ENCODE peak calls at places on chromosomes 13 and 19, in nine cellular contexts. One of them, this sample, is unnamed.

GRCh38 chr13:111283991-111284390 is 36.5 kb upstream of the TEX29 start:
- DNase-seq in heart left ventricle: no peak
- DNase-seq in ovary: no peak
- DNase-seq in neural progenitor cell: no peak
- DNase-seq in astrocyte of the spinal cord: no peak
- DNase-seq in fibroblast of the aortic adventitia: no peak
- DNase-seq in transverse colon: no peak
- DNase-seq in HL-60: no peak
- DNase-seq in fibroblast of mammary gland: no peak
- DNase-seq in this sample: no peak

GRCh38 chr19:43527860-43528622 is 1.0 kb upstream of the ETHE1 start:
- DNase-seq in heart left ventricle: peak; percentile 37
- DNase-seq in ovary: no peak
- DNase-seq in neural progenitor cell: no peak
- DNase-seq in astrocyte of the spinal cord: no peak
- DNase-seq in fibroblast of the aortic adventitia: peak; percentile 42
- DNase-seq in transverse colon: peak; percentile 51
- DNase-seq in HL-60: no peak
- DNase-seq in fibroblast of mammary gland: peak; percentile 44
- DNase-seq in this sample: no peak

GRCh38 chr19:50492303-50493052 is 15.8 kb upstream of the GARIN5A start:
- DNase-seq in heart left ventricle: peak; percentile 29
- DNase-seq in ovary: no peak
- DNase-seq in neural progenitor cell: peak; percentile 24
- DNase-seq in astrocyte of the spinal cord: no peak
- DNase-seq in fibroblast of the aortic adventitia: no peak
- DNase-seq in transverse colon: no peak
- DNase-seq in HL-60: peak; percentile 38
- DNase-seq in fibroblast of mammary gland: no peak
- DNase-seq in this sample: no peak

GRCh38 chr13:45208132-45208531 is 7.3 kb upstream of the KCTD4 start:
- DNase-seq in heart left ventricle: no peak
- DNase-seq in ovary: no peak
- DNase-seq in neural progenitor cell: no peak
- DNase-seq in astrocyte of the spinal cord: no peak
- DNase-seq in fibroblast of the aortic adventitia: no peak
- DNase-seq in transverse colon: no peak
- DNase-seq in HL-60: no peak
- DNase-seq in fibroblast of mammary gland: no peak
- DNase-seq in this sample: no peak

GRCh38 chr19:3210347-3211017 is 14.0 kb upstream of the CELF5 start:
- DNase-seq in heart left ventricle: peak; percentile 55
- DNase-seq in ovary: peak; percentile 57
- DNase-seq in neural progenitor cell: peak; percentile 61
- DNase-seq in astrocyte of the spinal cord: peak; percentile 15
- DNase-seq in fibroblast of the aortic adventitia: peak; percentile 9
- DNase-seq in transverse colon: peak; percentile 72
- DNase-seq in HL-60: no peak
- DNase-seq in fibroblast of mammary gland: peak; percentile 37
- DNase-seq in this sample: peak; percentile 74

GRCh38 chr13:34913040-34913439 is 29.0 kb upstream of the NBEA start:
- DNase-seq in heart left ventricle: no peak
- DNase-seq in ovary: no peak
- DNase-seq in neural progenitor cell: peak; percentile 71
- DNase-seq in astrocyte of the spinal cord: peak; percentile 1
- DNase-seq in fibroblast of the aortic adventitia: no peak
- DNase-seq in transverse colon: no peak
- DNase-seq in HL-60: no peak
- DNase-seq in fibroblast of mammary gland: peak; percentile 3
- DNase-seq in this sample: no peak

GRCh38 chr13:41182231-41182630 is 12.1 kb downstream of the KBTBD7 start:
- DNase-seq in heart left ventricle: no peak
- DNase-seq in ovary: no peak
- DNase-seq in neural progenitor cell: no peak
- DNase-seq in astrocyte of the spinal cord: no peak
- DNase-seq in fibroblast of the aortic adventitia: no peak
- DNase-seq in transverse colon: no peak
- DNase-seq in HL-60: no peak
- DNase-seq in fibroblast of mammary gland: no peak
- DNase-seq in this sample: no peak

GRCh38 chr19:55699221-55699620 is 24.2 kb downstream of the EPN1 start:
- DNase-seq in heart left ventricle: no peak
- DNase-seq in ovary: no peak
- DNase-seq in neural progenitor cell: no peak
- DNase-seq in astrocyte of the spinal cord: no peak
- DNase-seq in fibroblast of the aortic adventitia: no peak
- DNase-seq in transverse colon: no peak
- DNase-seq in HL-60: no peak
- DNase-seq in fibroblast of mammary gland: no peak
- DNase-seq in this sample: peak; percentile 30

GRCh38 chr19:39934584-39935233 is at the start of gene FCGBP:
- DNase-seq in heart left ventricle: no peak
- DNase-seq in ovary: no peak
- DNase-seq in neural progenitor cell: no peak
- DNase-seq in astrocyte of the spinal cord: no peak
- DNase-seq in fibroblast of the aortic adventitia: no peak
- DNase-seq in transverse colon: peak; percentile 87
- DNase-seq in HL-60: no peak
- DNase-seq in fibroblast of mammary gland: no peak
- DNase-seq in this sample: no peak

GRCh38 chr19:7789447-7789846 is 26.4 kb downstream of the CLEC4M start:
- DNase-seq in heart left ventricle: no peak
- DNase-seq in ovary: no peak
- DNase-seq in neural progenitor cell: peak; percentile 39
- DNase-seq in astrocyte of the spinal cord: no peak
- DNase-seq in fibroblast of the aortic adventitia: no peak
- DNase-seq in transverse colon: peak; percentile 33
- DNase-seq in HL-60: no peak
- DNase-seq in fibroblast of mammary gland: no peak
- DNase-seq in this sample: no peak

GRCh38 chr13:30159446-30159839 is 147.9 kb downstream of the KATNAL1 start:
- DNase-seq in heart left ventricle: no peak
- DNase-seq in ovary: no peak
- DNase-seq in neural progenitor cell: no peak
- DNase-seq in astrocyte of the spinal cord: peak; percentile 91
- DNase-seq in fibroblast of the aortic adventitia: peak; percentile 63
- DNase-seq in transverse colon: no peak
- DNase-seq in HL-60: no peak
- DNase-seq in fibroblast of mammary gland: peak; percentile 94
- DNase-seq in this sample: no peak

GRCh38 chr19:3966051-3967017 is 4.6 kb downstream of the DAPK3 start:
- DNase-seq in heart left ventricle: peak; percentile 54
- DNase-seq in ovary: peak; percentile 44
- DNase-seq in neural progenitor cell: peak; percentile 0
- DNase-seq in astrocyte of the spinal cord: no peak
- DNase-seq in fibroblast of the aortic adventitia: no peak
- DNase-seq in transverse colon: peak; percentile 89
- DNase-seq in HL-60: no peak
- DNase-seq in fibroblast of mammary gland: no peak
- DNase-seq in this sample: no peak

GRCh38 chr13:27954406-27954851 is 14.7 kb downstream of the CDX2 start:
- DNase-seq in heart left ventricle: no peak
- DNase-seq in ovary: peak; percentile 51
- DNase-seq in neural progenitor cell: peak; percentile 71
- DNase-seq in astrocyte of the spinal cord: no peak
- DNase-seq in fibroblast of the aortic adventitia: no peak
- DNase-seq in transverse colon: peak; percentile 53
- DNase-seq in HL-60: no peak
- DNase-seq in fibroblast of mammary gland: no peak
- DNase-seq in this sample: no peak

GRCh38 chr13:44435142-44435982 is 61.7 kb downstream of the SERP2 start:
- DNase-seq in heart left ventricle: peak; percentile 96
- DNase-seq in ovary: peak; percentile 96
- DNase-seq in neural progenitor cell: peak; percentile 99
- DNase-seq in astrocyte of the spinal cord: peak; percentile 99
- DNase-seq in fibroblast of the aortic adventitia: peak; percentile 99
- DNase-seq in transverse colon: peak; percentile 98
- DNase-seq in HL-60: peak; percentile 73
- DNase-seq in fibroblast of mammary gland: peak; percentile 98
- DNase-seq in this sample: peak; percentile 95

GRCh38 chr13:40168425-40169155 is 497.9 kb downstream of the FOXO1 start:
- DNase-seq in heart left ventricle: no peak
- DNase-seq in ovary: no peak
- DNase-seq in neural progenitor cell: no peak
- DNase-seq in astrocyte of the spinal cord: no peak
- DNase-seq in fibroblast of the aortic adventitia: no peak
- DNase-seq in transverse colon: no peak
- DNase-seq in HL-60: no peak
- DNase-seq in fibroblast of mammary gland: no peak
- DNase-seq in this sample: no peak

GRCh38 chr13:33787051-33787591 is 30.8 kb upstream of the RFC3 start:
- DNase-seq in heart left ventricle: no peak
- DNase-seq in ovary: no peak
- DNase-seq in neural progenitor cell: no peak
- DNase-seq in astrocyte of the spinal cord: peak; percentile 2
- DNase-seq in fibroblast of the aortic adventitia: no peak
- DNase-seq in transverse colon: no peak
- DNase-seq in HL-60: no peak
- DNase-seq in fibroblast of mammary gland: peak; percentile 7
- DNase-seq in this sample: no peak

GRCh38 chr13:80168089-80168850 is 172.7 kb downstream of the SPRY2 start:
- DNase-seq in heart left ventricle: no peak
- DNase-seq in ovary: no peak
- DNase-seq in neural progenitor cell: no peak
- DNase-seq in astrocyte of the spinal cord: peak; percentile 29
- DNase-seq in fibroblast of the aortic adventitia: peak; percentile 31
- DNase-seq in transverse colon: no peak
- DNase-seq in HL-60: peak; percentile 35
- DNase-seq in fibroblast of mammary gland: peak; percentile 60
- DNase-seq in this sample: peak; percentile 48

DNA sequence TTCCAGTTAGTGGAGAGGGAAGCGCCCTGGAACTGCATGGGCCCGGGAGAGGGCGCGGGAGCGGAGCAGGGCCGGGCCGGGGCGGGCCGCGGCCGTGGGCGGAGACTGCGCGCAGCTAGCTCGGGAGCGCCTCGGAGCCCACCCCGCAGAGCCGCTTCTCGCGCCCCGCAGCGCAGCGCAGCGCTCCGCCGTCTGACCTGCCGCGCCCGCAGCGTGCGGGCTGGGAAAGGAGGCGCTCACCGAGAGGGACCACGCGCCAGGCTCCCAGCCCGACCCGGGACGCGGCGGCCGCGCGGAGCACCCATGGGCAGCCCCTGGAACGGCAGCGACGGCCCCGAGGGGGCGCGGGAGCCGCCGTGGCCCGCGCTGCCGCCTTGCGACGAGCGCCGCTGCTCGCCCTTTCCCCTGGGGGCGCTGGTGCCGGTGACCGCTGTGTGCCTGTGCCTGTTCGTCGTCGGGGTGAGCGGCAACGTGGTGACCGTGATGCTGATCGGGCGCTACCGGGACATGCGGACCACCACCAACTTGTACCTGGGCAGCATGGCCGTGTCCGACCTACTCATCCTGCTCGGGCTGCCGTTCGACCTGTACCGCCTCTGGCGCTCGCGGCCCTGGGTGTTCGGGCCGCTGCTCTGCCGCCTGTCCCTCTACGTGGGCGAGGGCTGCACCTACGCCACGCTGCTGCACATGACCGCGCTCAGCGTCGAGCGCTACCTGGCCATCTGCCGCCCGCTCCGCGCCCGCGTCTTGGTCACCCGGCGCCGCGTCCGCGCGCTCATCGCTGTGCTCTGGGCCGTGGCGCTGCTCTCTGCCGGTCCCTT is at the start of gene MLNR:
- DNase-seq in heart left ventricle: peak; percentile 51
- DNase-seq in ovary: peak; percentile 49
- DNase-seq in neural progenitor cell: peak; percentile 76
- DNase-seq in astrocyte of the spinal cord: no peak
- DNase-seq in fibroblast of the aortic adventitia: no peak
- DNase-seq in transverse colon: no peak
- DNase-seq in HL-60: no peak
- DNase-seq in fibroblast of mammary gland: peak; percentile 33
- DNase-seq in this sample: no peak
- TF ChIP-seq CTCF in heart left ventricle: peak; percentile 5
- TF ChIP-seq CTCF in ovary: no peak
- TF ChIP-seq CTCF in neural progenitor cell: peak; percentile 51
- TF ChIP-seq CTCF in astrocyte of the spinal cord: peak; percentile 12
- TF ChIP-seq CTCF in fibroblast of the aortic adventitia: no peak
- TF ChIP-seq CTCF in transverse colon: no peak
- TF ChIP-seq CTCF in HL-60: no peak
- TF ChIP-seq CTCF in fibroblast of mammary gland: no peak
- TF ChIP-seq CTCF in this sample: peak; percentile 65

GRCh38 chr19:9768175-9769112 is at the start of gene ZNF846:
- DNase-seq in heart left ventricle: peak; percentile 95
- DNase-seq in ovary: peak; percentile 95
- DNase-seq in neural progenitor cell: peak; percentile 97
- DNase-seq in astrocyte of the spinal cord: peak; percentile 97
- DNase-seq in fibroblast of the aortic adventitia: peak; percentile 96
- DNase-seq in transverse colon: peak; percentile 95
- DNase-seq in HL-60: peak; percentile 93
- DNase-seq in fibroblast of mammary gland: peak; percentile 95
- DNase-seq in this sample: peak; percentile 93
- TF ChIP-seq CTCF in heart left ventricle: no peak
- TF ChIP-seq CTCF in ovary: no peak
- TF ChIP-seq CTCF in neural progenitor cell: no peak
- TF ChIP-seq CTCF in astrocyte of the spinal cord: no peak
- TF ChIP-seq CTCF in fibroblast of the aortic adventitia: no peak
- TF ChIP-seq CTCF in transverse colon: no peak
- TF ChIP-seq CTCF in HL-60: no peak
- TF ChIP-seq CTCF in fibroblast of mammary gland: no peak
- TF ChIP-seq CTCF in this sample: no peak

GRCh38 chr19:6519289-6519688 is 11.5 kb upstream of the TNFSF9 start:
- DNase-seq in heart left ventricle: no peak
- DNase-seq in ovary: no peak
- DNase-seq in neural progenitor cell: no peak
- DNase-seq in astrocyte of the spinal cord: peak; percentile 67
- DNase-seq in fibroblast of the aortic adventitia: peak; percentile 88
- DNase-seq in transverse colon: no peak
- DNase-seq in HL-60: no peak
- DNase-seq in fibroblast of mammary gland: peak; percentile 90
- DNase-seq in this sample: no peak
- TF ChIP-seq CTCF in heart left ventricle: no peak
- TF ChIP-seq CTCF in ovary: no peak
- TF ChIP-seq CTCF in neural progenitor cell: no peak
- TF ChIP-seq CTCF in astrocyte of the spinal cord: no peak
- TF ChIP-seq CTCF in fibroblast of the aortic adventitia: no peak
- TF ChIP-seq CTCF in transverse colon: no peak
- TF ChIP-seq CTCF in HL-60: no peak
- TF ChIP-seq CTCF in fibroblast of mammary gland: no peak
- TF ChIP-seq CTCF in this sample: no peak

DNA sequence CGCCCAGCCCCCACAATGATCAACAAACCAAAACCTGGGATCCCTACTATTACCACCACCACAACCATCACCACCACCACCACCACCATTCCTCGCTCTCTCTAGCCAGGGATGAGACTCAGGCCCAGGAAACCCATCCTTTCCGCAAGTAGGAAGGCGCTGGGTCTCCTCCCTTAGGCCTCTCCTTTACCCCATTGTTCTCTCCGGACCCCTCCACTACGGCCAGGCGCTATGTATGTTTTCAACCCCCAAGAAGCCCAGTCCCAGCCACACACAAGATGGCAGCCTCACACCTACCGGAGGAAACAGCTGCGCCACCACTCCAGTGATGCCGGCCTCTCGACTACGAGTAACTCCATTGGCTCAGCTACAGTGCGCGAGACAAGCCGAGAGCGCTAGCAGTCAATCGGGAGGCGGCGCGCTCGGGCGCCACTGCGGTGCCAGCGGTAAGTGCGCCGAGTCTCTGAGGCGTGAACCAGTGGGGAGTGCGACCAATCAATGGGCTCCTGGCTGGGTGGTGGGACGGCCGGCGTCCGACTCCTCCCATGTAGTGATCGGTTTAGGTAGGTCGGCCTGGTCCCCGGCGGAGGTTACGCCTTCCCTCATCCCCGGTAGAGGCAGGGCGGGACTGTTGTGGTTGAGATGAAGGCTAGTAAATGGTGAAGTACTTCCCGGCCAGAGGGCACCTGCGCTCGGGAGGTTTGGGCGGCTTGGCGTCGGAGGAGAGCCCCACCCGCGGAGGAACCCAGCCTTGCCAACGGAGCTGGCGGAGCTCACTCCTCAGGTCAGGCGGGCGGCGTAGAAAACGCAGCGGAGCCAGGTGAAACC is at the start of the genes CAB39L and SETDB2:
- DNase-seq in heart left ventricle: peak; percentile 100
- DNase-seq in ovary: peak; percentile 99
- DNase-seq in neural progenitor cell: peak; percentile 99
- DNase-seq in astrocyte of the spinal cord: peak; percentile 99
- DNase-seq in fibroblast of the aortic adventitia: peak; percentile 98
- DNase-seq in transverse colon: peak; percentile 99
- DNase-seq in HL-60: peak; percentile 97
- DNase-seq in fibroblast of mammary gland: peak; percentile 99
- DNase-seq in this sample: peak; percentile 99
- TF ChIP-seq CTCF in heart left ventricle: peak; percentile 56
- TF ChIP-seq CTCF in ovary: peak; percentile 50
- TF ChIP-seq CTCF in neural progenitor cell: peak; percentile 52
- TF ChIP-seq CTCF in astrocyte of the spinal cord: peak; percentile 45
- TF ChIP-seq CTCF in fibroblast of the aortic adventitia: peak; percentile 48
- TF ChIP-seq CTCF in transverse colon: peak; percentile 76
- TF ChIP-seq CTCF in HL-60: no peak
- TF ChIP-seq CTCF in fibroblast of mammary gland: peak; percentile 9
- TF ChIP-seq CTCF in this sample: peak; percentile 29